ENCODE peak calls at places on chromosomes 3 and 15, in seven cellular contexts. E, H, R, P, T, A and S are unnamed samples.

GRCh38 chr15:59420986-59421618 is 16.9 kb upstream of the FAM81A start:
- DNase-seq in E (peak; percentile 50), H (no peak), R (no peak), P (no peak), T (no peak), A (no peak), S (no peak)

GRCh38 chr3:17115186-17115585 is 230.4 kb downstream of the PLCL2 start:
- DNase-seq in E (no peak), H (no peak), R (no peak), P (no peak), T (no peak), A (no peak), S (no peak)

GRCh38 chr3:149448331-149448831 is 26.1 kb upstream of the TM4SF4 start:
- DNase-seq in E (no peak), H (no peak), R (no peak), P (no peak), T (no peak), A (no peak), S (no peak)

GRCh38 chr3:23264413-23264812 is 61.3 kb downstream of the UBE2E2 start:
- DNase-seq in E (no peak), H (no peak), R (no peak), P (no peak), T (no peak), A (no peak), S (no peak)

GRCh38 chr3:149658444-149659172 is 783 bp upstream of the WWTR1 start:
- DNase-seq in E (no peak), H (peak; percentile 52), R (no peak), P (no peak), T (no peak), A (peak; percentile 40), S (peak; percentile 61)

GRCh38 chr3:27431116-27431515 is 53.1 kb downstream of the SLC4A7 start:
- DNase-seq in E (no peak), H (peak; percentile 4), R (no peak), P (no peak), T (no peak), A (no peak), S (peak; percentile 31)

GRCh38 chr3:16476636-16477035 is 36.9 kb downstream of the RFTN1 start:
- DNase-seq in E (no peak), H (no peak), R (no peak), P (no peak), T (no peak), A (no peak), S (no peak)

GRCh38 chr3:143896486-143896885 is 48.2 kb upstream of the SLC9A9 start:
- DNase-seq in E (no peak), H (no peak), R (no peak), P (no peak), T (no peak), A (no peak), S (no peak)

GRCh38 chr3:99972380-99973104 is 141.8 kb downstream of the FILIP1L start:
- DNase-seq in E (no peak), H (no peak), R (no peak), P (no peak), T (no peak), A (no peak), S (no peak)

GRCh38 chr3:66011098-66011655 is 27.5 kb downstream of the MAGI1 start:
- DNase-seq in E (no peak), H (no peak), R (no peak), P (no peak), T (peak; percentile 44), A (no peak), S (no peak)

GRCh38 chr15:34802371-34802770 is 7.0 kb upstream of the ACTC1 start:
- DNase-seq in E (no peak), H (no peak), R (no peak), P (no peak), T (no peak), A (no peak), S (no peak)

GRCh38 chr3:195240171-195240701 is 30.7 kb downstream of the XXYLT1 start:
- DNase-seq in E (no peak), H (no peak), R (no peak), P (no peak), T (peak; percentile 20), A (no peak), S (no peak)

GRCh38 chr3:52793702-52794611 is 639 bp upstream of the ITIH3 start:
- DNase-seq in E (no peak), H (no peak), R (no peak), P (no peak), T (peak; percentile 32), A (no peak), S (no peak)

GRCh38 chr15:76433798-76434400 is 97.3 kb downstream of the ISL2 start:
- DNase-seq in E (no peak), H (no peak), R (no peak), P (no peak), T (no peak), A (no peak), S (no peak)

GRCh38 chr3:46847744-46848143 is 15.5 kb downstream of the MYL3 start:
- DNase-seq in E (no peak), H (no peak), R (no peak), P (no peak), T (no peak), A (no peak), S (no peak)

GRCh38 chr3:16066975-16067374 is 107.5 kb upstream of the GALNT15 start:
- DNase-seq in E (no peak), H (no peak), R (no peak), P (no peak), T (no peak), A (no peak), S (no peak)

GRCh38 chr15:90530250-90531051 is 728 bp downstream of the CRTC3 start:
- DNase-seq in E (no peak), H (no peak), R (no peak), P (peak; percentile 80), T (no peak), A (peak; percentile 86), S (peak; percentile 85)

GRCh38 chr15:43880406-43881184 is 53.8 kb downstream of the WDR76 start:
- DNase-seq in E (no peak), H (no peak), R (no peak), P (no peak), T (no peak), A (no peak), S (no peak)

GRCh38 chr3:51706788-51707731 is at the start of gene GRM2:
- DNase-seq in E (peak; percentile 53), H (no peak), R (no peak), P (peak; percentile 87), T (peak; percentile 73), A (peak; percentile 97), S (peak; percentile 76)

GRCh38 chr3:195468391-195468776 is 25.6 kb upstream of the ACAP2 start:
- DNase-seq in E (no peak), H (no peak), R (no peak), P (no peak), T (no peak), A (no peak), S (no peak)

GRCh38 chr3:61788623-61789507 is 227.5 kb downstream of the PTPRG start:
- DNase-seq in E (no peak), H (no peak), R (no peak), P (no peak), T (no peak), A (no peak), S (no peak)
- TF ChIP-seq JUND in E (no peak), H (no peak), R (no peak), P (no peak), T (no peak), A (no peak), S (no peak)

DNA sequence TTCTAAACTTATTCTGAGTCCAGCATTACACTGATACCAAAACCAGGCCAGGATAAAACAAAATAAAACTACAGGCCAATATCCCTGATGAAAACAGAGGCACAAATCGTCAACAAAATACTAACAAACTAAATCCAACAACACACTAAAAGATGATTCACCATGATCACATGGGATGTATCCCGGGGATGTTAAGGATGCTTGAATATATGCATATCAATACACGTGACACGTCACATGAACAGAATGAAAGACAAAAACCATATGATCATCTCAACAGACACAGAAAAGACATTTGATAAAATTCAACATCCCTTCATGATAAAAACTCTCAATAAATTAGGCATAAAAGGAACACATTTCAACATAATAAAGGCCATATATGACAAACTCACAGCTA is 91.5 kb downstream of the CSNK1G1 start:
- DNase-seq in E (no peak), H (no peak), R (no peak), P (no peak), T (no peak), A (no peak), S (no peak)
- TF ChIP-seq JUND in E (no peak), H (no peak), R (no peak), P (no peak), T (no peak), A (no peak), S (no peak)

DNA sequence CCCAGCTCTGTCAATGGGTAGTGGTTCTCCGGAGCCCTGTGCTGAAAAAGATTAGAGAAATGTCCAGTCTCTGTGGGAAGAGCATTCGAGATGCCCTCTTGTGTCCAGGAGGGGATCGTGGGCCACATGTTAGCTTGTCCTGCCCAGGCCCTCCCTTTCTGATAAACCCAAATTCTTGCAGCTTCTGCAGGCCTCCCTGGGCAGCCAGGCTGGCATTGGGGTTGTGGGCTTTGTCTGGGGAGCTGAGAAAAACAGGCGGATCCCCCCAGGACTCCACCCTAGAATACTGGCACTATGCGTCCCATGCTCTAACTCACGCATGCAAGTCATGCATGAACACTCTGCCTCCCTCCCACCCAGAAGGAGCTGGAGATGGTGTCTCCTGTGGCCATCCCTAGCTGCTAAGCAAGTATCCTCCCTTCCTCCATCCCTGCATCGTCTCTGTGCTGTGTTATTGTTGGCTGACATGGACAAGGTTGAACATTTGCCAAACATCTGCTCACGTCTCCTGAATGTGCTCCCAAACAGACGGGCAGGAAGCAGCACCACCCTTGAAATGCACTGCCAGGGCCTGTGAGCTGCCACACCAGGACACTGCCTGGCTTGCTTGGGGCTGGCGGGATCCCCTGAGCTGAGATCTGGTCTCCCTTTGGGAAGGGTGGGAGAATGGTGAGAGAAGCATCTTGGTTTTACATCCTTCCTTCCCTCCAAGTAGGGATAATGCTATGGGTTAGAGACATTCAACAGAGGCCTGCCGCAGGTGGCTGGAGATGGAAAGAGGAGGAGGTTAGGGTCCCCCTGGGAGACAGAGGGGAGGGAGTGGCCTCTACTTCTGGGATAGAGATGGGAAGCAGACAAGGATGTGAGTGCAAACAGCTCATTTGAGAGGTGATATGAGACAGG is 26.5 kb downstream of the CFAP161 start:
- DNase-seq in E (no peak), H (no peak), R (no peak), P (no peak), T (no peak), A (peak; percentile 83), S (no peak)
- TF ChIP-seq JUND in E (no peak), H (no peak), R (no peak), P (no peak), T (no peak), A (no peak), S (no peak)

GRCh38 chr3:48596157-48596556 is 1.0 kb upstream of the COL7A1 start:
- DNase-seq in E (no peak), H (no peak), R (no peak), P (no peak), T (no peak), A (no peak), S (no peak)
- TF ChIP-seq JUND in E (no peak), H (no peak), R (no peak), P (no peak), T (no peak), A (no peak), S (no peak)

GRCh38 chr3:12884104-12884742 is 42.9 kb upstream of the RPL32 start:
- DNase-seq in E (no peak), H (no peak), R (no peak), P (no peak), T (no peak), A (no peak), S (no peak)
- TF ChIP-seq JUND in E (no peak), H (no peak), R (no peak), P (no peak), T (no peak), A (no peak), S (no peak)

GRCh38 chr3:61060421-61060861 is 190.8 kb downstream of the FHIT start:
- DNase-seq in E (no peak), H (no peak), R (no peak), P (no peak), T (peak; percentile 44), A (no peak), S (no peak)
- TF ChIP-seq JUND in E (no peak), H (no peak), R (no peak), P (no peak), T (no peak), A (no peak), S (no peak)